ENCODE peak calls at places on chromosomes 7 and 10, in ten cellular contexts. E is BJ; O is activated CD4-positive, alpha-beta T cell treated with anti-CD3 and anti-CD28 coated beads, Interleukin-2, amount 10 ng/mL, durations not matched to agents 7 days and 5 days; U is lower lobe of right lung; H is activated T-cell treated with anti-CD3 and anti-CD28 coated beads, Interleukin-2, amount 50 U/mL, for 48 hours; T is caudate nucleus; Q is stimulated activated naive B cell treated with anti-CD40 and anti-IgM and Interleukin-4, amounts not matched to agents 10 μg/mL and 1 μg/mL and 100 μg/mL, for 72 hours; C is trophoblast cell; P is fibroblast of mammary gland; R is activated CD4-positive, CD25-positive, alpha-beta regulatory T cell. Z is an unnamed sample.

GRCh38 chr10:100168313-100168643 is 17.6 kb downstream of the ERLIN1 start:
- DNase-seq in E (no peak), O (no peak), U (no peak), H (no peak), T (no peak), Q (no peak), C (no peak), P (no peak), R (no peak), Z (no peak)

GRCh38 chr7:89049043-89049442 is 253.5 kb upstream of the TEX47 start:
- DNase-seq in E (no peak), O (no peak), U (no peak), H (no peak), T (no peak), Q (no peak), C (no peak), P (no peak), R (no peak), Z (no peak)

GRCh38 chr10:5963591-5963990 is 13.8 kb downstream of the IL15RA start:
- DNase-seq in E (no peak), O (no peak), U (peak), H (no peak), T (no peak), Q (no peak), C (no peak), P (no peak), R (no peak), Z (no peak)

GRCh38 chr7:120089968-120090367 is 183.0 kb upstream of the KCND2 start:
- DNase-seq in E (no peak), O (no peak), U (no peak), H (no peak), T (no peak), Q (no peak), C (peak), P (peak), R (no peak), Z (no peak)

GRCh38 chr7:27168265-27168947 is 3.1 kb upstream of the HOXA9 start:
- DNase-seq in E (no peak), O (no peak), U (peak), H (peak), T (no peak), Q (no peak), C (no peak), P (peak), R (no peak), Z (no peak)

GRCh38 chr7:122528879-122529481 is 169.9 kb downstream of the RNF133 start:
- DNase-seq in E (no peak), O (no peak), U (no peak), H (no peak), T (no peak), Q (no peak), C (peak), P (peak), R (no peak), Z (no peak)

GRCh38 chr7:99987846-99988245 is 12.0 kb upstream of the AZGP1 start:
- DNase-seq in E (no peak), O (no peak), U (no peak), H (no peak), T (no peak), Q (no peak), C (no peak), P (no peak), R (no peak), Z (no peak)

GRCh38 chr7:82284936-82285519 is 158.5 kb downstream of the CACNA2D1 start:
- DNase-seq in E (no peak), O (no peak), U (no peak), H (no peak), T (no peak), Q (no peak), C (no peak), P (no peak), R (no peak), Z (no peak)